ENCODE peak calls at places on chromosome 7, in five cellular contexts. One of them, this sample, is unnamed.

GRCh38 chr7:50303894-50304157 is 690 bp upstream of the IKZF1 start:
- DNase-seq in NCI-H510A treated with DMSO at 0.1 percent for 48 hours: no peak
- DNase-seq in neural crest cell: no peak
- DNase-seq in stimulated activated CD4-positive, alpha-beta T cell treated with anti-CD3 and anti-CD28 coated beads, Interleukin-4, amount 100 ng/mL, for 1 hour: no peak
- DNase-seq in NCI-H1930: no peak
- DNase-seq in this sample: no peak

GRCh38 chr7:1062296-1063294 is 18.2 kb downstream of the GPR146 start:
- DNase-seq in NCI-H510A treated with DMSO at 0.1 percent for 48 hours: no peak
- DNase-seq in NCI-H1930: no peak
- DNase-seq in stimulated activated CD4-positive, alpha-beta T cell treated with anti-CD3 and anti-CD28 coated beads, Interleukin-4, amount 100 ng/mL, for 1 hour: no peak
- DNase-seq in neural crest cell: no peak
- DNase-seq in this sample: no peak

GRCh38 chr7:137360087-137360679 is 16.6 kb upstream of the PTN start:
- DNase-seq in stimulated activated CD4-positive, alpha-beta T cell treated with anti-CD3 and anti-CD28 coated beads, Interleukin-4, amount 100 ng/mL, for 1 hour: no peak
- DNase-seq in neural crest cell: no peak
- DNase-seq in NCI-H510A treated with DMSO at 0.1 percent for 48 hours: no peak
- DNase-seq in NCI-H1930: no peak
- DNase-seq in this sample: no peak

GRCh38 chr7:112946350-112946749 is 140.3 kb downstream of the GPR85 start:
- DNase-seq in neural crest cell: no peak
- DNase-seq in stimulated activated CD4-positive, alpha-beta T cell treated with anti-CD3 and anti-CD28 coated beads, Interleukin-4, amount 100 ng/mL, for 1 hour: no peak
- DNase-seq in NCI-H1930: no peak
- DNase-seq in NCI-H510A treated with DMSO at 0.1 percent for 48 hours: no peak
- DNase-seq in this sample: no peak

GRCh38 chr7:102916426-102916825 is 3.6 kb downstream of the LRRC17 start:
- DNase-seq in neural crest cell: no peak
- DNase-seq in stimulated activated CD4-positive, alpha-beta T cell treated with anti-CD3 and anti-CD28 coated beads, Interleukin-4, amount 100 ng/mL, for 1 hour: no peak
- DNase-seq in NCI-H1930: no peak
- DNase-seq in NCI-H510A treated with DMSO at 0.1 percent for 48 hours: no peak
- DNase-seq in this sample: no peak

GRCh38 chr7:157560710-157561522 is 224.1 kb downstream of the DNAJB6 start:
- DNase-seq in neural crest cell: no peak
- DNase-seq in stimulated activated CD4-positive, alpha-beta T cell treated with anti-CD3 and anti-CD28 coated beads, Interleukin-4, amount 100 ng/mL, for 1 hour: no peak
- DNase-seq in NCI-H1930: no peak
- DNase-seq in NCI-H510A treated with DMSO at 0.1 percent for 48 hours: no peak
- DNase-seq in this sample: no peak

GRCh38 chr7:93736970-93737369 is 153.6 kb downstream of the TFPI2 start:
- DNase-seq in stimulated activated CD4-positive, alpha-beta T cell treated with anti-CD3 and anti-CD28 coated beads, Interleukin-4, amount 100 ng/mL, for 1 hour: no peak
- DNase-seq in neural crest cell: no peak
- DNase-seq in NCI-H510A treated with DMSO at 0.1 percent for 48 hours: no peak
- DNase-seq in NCI-H1930: no peak
- DNase-seq in this sample: no peak

GRCh38 chr7:69728299-69728698 is 130.0 kb downstream of the AUTS2 start:
- DNase-seq in stimulated activated CD4-positive, alpha-beta T cell treated with anti-CD3 and anti-CD28 coated beads, Interleukin-4, amount 100 ng/mL, for 1 hour: no peak
- DNase-seq in neural crest cell: no peak
- DNase-seq in NCI-H1930: no peak
- DNase-seq in NCI-H510A treated with DMSO at 0.1 percent for 48 hours: no peak
- DNase-seq in this sample: no peak

GRCh38 chr7:111755388-111755787 is 193.1 kb upstream of the IMMP2L start:
- DNase-seq in NCI-H510A treated with DMSO at 0.1 percent for 48 hours: no peak
- DNase-seq in NCI-H1930: no peak
- DNase-seq in stimulated activated CD4-positive, alpha-beta T cell treated with anti-CD3 and anti-CD28 coated beads, Interleukin-4, amount 100 ng/mL, for 1 hour: no peak
- DNase-seq in neural crest cell: no peak
- DNase-seq in this sample: no peak

GRCh38 chr7:97203957-97204356 is 86.5 kb downstream of the SDHAF3 start:
- DNase-seq in NCI-H510A treated with DMSO at 0.1 percent for 48 hours: no peak
- DNase-seq in neural crest cell: no peak
- DNase-seq in NCI-H1930: no peak
- DNase-seq in stimulated activated CD4-positive, alpha-beta T cell treated with anti-CD3 and anti-CD28 coated beads, Interleukin-4, amount 100 ng/mL, for 1 hour: no peak
- DNase-seq in this sample: no peak

GRCh38 chr7:81846398-81846797 is 76.6 kb upstream of the HGF start:
- DNase-seq in stimulated activated CD4-positive, alpha-beta T cell treated with anti-CD3 and anti-CD28 coated beads, Interleukin-4, amount 100 ng/mL, for 1 hour: no peak
- DNase-seq in NCI-H510A treated with DMSO at 0.1 percent for 48 hours: no peak
- DNase-seq in neural crest cell: no peak
- DNase-seq in NCI-H1930: no peak
- DNase-seq in this sample: no peak

GRCh38 chr7:43735403-43735801 is 6.1 kb upstream of the COA1 start:
- DNase-seq in neural crest cell: no peak
- DNase-seq in NCI-H510A treated with DMSO at 0.1 percent for 48 hours: no peak
- DNase-seq in stimulated activated CD4-positive, alpha-beta T cell treated with anti-CD3 and anti-CD28 coated beads, Interleukin-4, amount 100 ng/mL, for 1 hour: no peak
- DNase-seq in NCI-H1930: no peak
- DNase-seq in this sample: no peak

GRCh38 chr7:97732567-97733275 is 835 bp downstream of the TAC1 start:
- DNase-seq in neural crest cell: peak
- DNase-seq in stimulated activated CD4-positive, alpha-beta T cell treated with anti-CD3 and anti-CD28 coated beads, Interleukin-4, amount 100 ng/mL, for 1 hour: no peak
- DNase-seq in NCI-H510A treated with DMSO at 0.1 percent for 48 hours: no peak
- DNase-seq in NCI-H1930: no peak
- DNase-seq in this sample: no peak

GRCh38 chr7:130994378-130995115 is 260.5 kb upstream of the KLF14 start:
- DNase-seq in stimulated activated CD4-positive, alpha-beta T cell treated with anti-CD3 and anti-CD28 coated beads, Interleukin-4, amount 100 ng/mL, for 1 hour: no peak
- DNase-seq in NCI-H510A treated with DMSO at 0.1 percent for 48 hours: no peak
- DNase-seq in neural crest cell: no peak
- DNase-seq in NCI-H1930: no peak
- DNase-seq in this sample: peak

GRCh38 chr7:2628137-2628482 is 3.7 kb upstream of the TTYH3 start:
- DNase-seq in NCI-H510A treated with DMSO at 0.1 percent for 48 hours: no peak
- DNase-seq in neural crest cell: no peak
- DNase-seq in stimulated activated CD4-positive, alpha-beta T cell treated with anti-CD3 and anti-CD28 coated beads, Interleukin-4, amount 100 ng/mL, for 1 hour: no peak
- DNase-seq in NCI-H1930: no peak
- DNase-seq in this sample: peak

GRCh38 chr7:38335490-38336135 is 62.2 kb upstream of the TARP start:
- DNase-seq in stimulated activated CD4-positive, alpha-beta T cell treated with anti-CD3 and anti-CD28 coated beads, Interleukin-4, amount 100 ng/mL, for 1 hour: peak
- DNase-seq in NCI-H1930: peak
- DNase-seq in NCI-H510A treated with DMSO at 0.1 percent for 48 hours: peak
- DNase-seq in neural crest cell: peak
- DNase-seq in this sample: peak

GRCh38 chr7:35524112-35524804 is 170.7 kb downstream of the HERPUD2 start:
- DNase-seq in NCI-H1930: no peak
- DNase-seq in stimulated activated CD4-positive, alpha-beta T cell treated with anti-CD3 and anti-CD28 coated beads, Interleukin-4, amount 100 ng/mL, for 1 hour: no peak
- DNase-seq in NCI-H510A treated with DMSO at 0.1 percent for 48 hours: no peak
- DNase-seq in neural crest cell: no peak
- DNase-seq in this sample: no peak

GRCh38 chr7:124780608-124781007 is 15.0 kb upstream of the GPR37 start:
- DNase-seq in neural crest cell: no peak
- DNase-seq in stimulated activated CD4-positive, alpha-beta T cell treated with anti-CD3 and anti-CD28 coated beads, Interleukin-4, amount 100 ng/mL, for 1 hour: no peak
- DNase-seq in NCI-H510A treated with DMSO at 0.1 percent for 48 hours: no peak
- DNase-seq in NCI-H1930: no peak
- DNase-seq in this sample: no peak

GRCh38 chr7:82805527-82805960 is 357.1 kb downstream of the PCLO start:
- DNase-seq in neural crest cell: no peak
- DNase-seq in NCI-H510A treated with DMSO at 0.1 percent for 48 hours: no peak
- DNase-seq in stimulated activated CD4-positive, alpha-beta T cell treated with anti-CD3 and anti-CD28 coated beads, Interleukin-4, amount 100 ng/mL, for 1 hour: no peak
- DNase-seq in NCI-H1930: no peak
- DNase-seq in this sample: no peak

GRCh38 chr7:124009321-124009720 is 23.5 kb downstream of the TMEM229A start:
- DNase-seq in stimulated activated CD4-positive, alpha-beta T cell treated with anti-CD3 and anti-CD28 coated beads, Interleukin-4, amount 100 ng/mL, for 1 hour: no peak
- DNase-seq in NCI-H1930: no peak
- DNase-seq in NCI-H510A treated with DMSO at 0.1 percent for 48 hours: no peak
- DNase-seq in neural crest cell: no peak
- DNase-seq in this sample: no peak

GRCh38 chr7:41709621-41710020 is 6.7 kb upstream of the INHBA start:
- DNase-seq in stimulated activated CD4-positive, alpha-beta T cell treated with anti-CD3 and anti-CD28 coated beads, Interleukin-4, amount 100 ng/mL, for 1 hour: no peak
- DNase-seq in neural crest cell: no peak
- DNase-seq in NCI-H510A treated with DMSO at 0.1 percent for 48 hours: no peak
- DNase-seq in NCI-H1930: no peak
- DNase-seq in this sample: no peak

GRCh38 chr7:50199824-50200223 is 104.7 kb upstream of the IKZF1 start:
- DNase-seq in neural crest cell: no peak
- DNase-seq in NCI-H510A treated with DMSO at 0.1 percent for 48 hours: no peak
- DNase-seq in NCI-H1930: no peak
- DNase-seq in stimulated activated CD4-positive, alpha-beta T cell treated with anti-CD3 and anti-CD28 coated beads, Interleukin-4, amount 100 ng/mL, for 1 hour: no peak
- DNase-seq in this sample: no peak

GRCh38 chr7:54882121-54882520 is 123.1 kb upstream of the SEC61G start:
- DNase-seq in neural crest cell: no peak
- DNase-seq in stimulated activated CD4-positive, alpha-beta T cell treated with anti-CD3 and anti-CD28 coated beads, Interleukin-4, amount 100 ng/mL, for 1 hour: no peak
- DNase-seq in NCI-H1930: no peak
- DNase-seq in NCI-H510A treated with DMSO at 0.1 percent for 48 hours: no peak
- DNase-seq in this sample: no peak

GRCh38 chr7:69864822-69865221 is 266.5 kb downstream of the AUTS2 start:
- DNase-seq in stimulated activated CD4-positive, alpha-beta T cell treated with anti-CD3 and anti-CD28 coated beads, Interleukin-4, amount 100 ng/mL, for 1 hour: no peak
- DNase-seq in neural crest cell: no peak
- DNase-seq in NCI-H510A treated with DMSO at 0.1 percent for 48 hours: no peak
- DNase-seq in NCI-H1930: no peak
- DNase-seq in this sample: no peak

GRCh38 chr7:151687523-151688235 is 168.0 kb upstream of the RHEB start:
- DNase-seq in neural crest cell: no peak
- DNase-seq in NCI-H510A treated with DMSO at 0.1 percent for 48 hours: no peak
- DNase-seq in NCI-H1930: no peak
- DNase-seq in stimulated activated CD4-positive, alpha-beta T cell treated with anti-CD3 and anti-CD28 coated beads, Interleukin-4, amount 100 ng/mL, for 1 hour: no peak
- DNase-seq in this sample: peak

GRCh38 chr7:150962743-150963399 is 15.2 kb downstream of the KCNH2 start:
- DNase-seq in NCI-H510A treated with DMSO at 0.1 percent for 48 hours: no peak
- DNase-seq in neural crest cell: peak
- DNase-seq in NCI-H1930: peak
- DNase-seq in stimulated activated CD4-positive, alpha-beta T cell treated with anti-CD3 and anti-CD28 coated beads, Interleukin-4, amount 100 ng/mL, for 1 hour: peak
- DNase-seq in this sample: peak

GRCh38 chr7:151428393-151429231 is 11.3 kb downstream of the CRYGN start:
- DNase-seq in NCI-H1930: no peak
- DNase-seq in stimulated activated CD4-positive, alpha-beta T cell treated with anti-CD3 and anti-CD28 coated beads, Interleukin-4, amount 100 ng/mL, for 1 hour: no peak
- DNase-seq in neural crest cell: no peak
- DNase-seq in NCI-H510A treated with DMSO at 0.1 percent for 48 hours: no peak
- DNase-seq in this sample: no peak

GRCh38 chr7:143257501-143257900 is 5.7 kb upstream of the GSTK1 start:
- DNase-seq in neural crest cell: no peak
- DNase-seq in NCI-H510A treated with DMSO at 0.1 percent for 48 hours: no peak
- DNase-seq in NCI-H1930: no peak
- DNase-seq in stimulated activated CD4-positive, alpha-beta T cell treated with anti-CD3 and anti-CD28 coated beads, Interleukin-4, amount 100 ng/mL, for 1 hour: no peak
- DNase-seq in this sample: no peak

GRCh38 chr7:81603-82342 is 110.6 kb upstream of the FAM20C start:
- DNase-seq in stimulated activated CD4-positive, alpha-beta T cell treated with anti-CD3 and anti-CD28 coated beads, Interleukin-4, amount 100 ng/mL, for 1 hour: no peak
- DNase-seq in neural crest cell: no peak
- DNase-seq in NCI-H1930: no peak
- DNase-seq in NCI-H510A treated with DMSO at 0.1 percent for 48 hours: no peak
- DNase-seq in this sample: no peak

This sample was measured in left ventricle myocardium inferior.